ENCODE peak calls at places on chromosomes 13 and 19, in seven cellular contexts. F is NCI-H2029 treated with DMSO at 0.1 percent for 48 hours; Z is activated CD8-positive, alpha-beta T cell treated with anti-CD3 and anti-CD28 coated beads for 36 hours; J is NCI-H1694; M is progenitor cell of endocrine pancreas; X is fibroblast of lung; N is astrocyte of the hippocampus. W is an unnamed sample.

GRCh38 chr13:33932765-33933406 is 114.9 kb downstream of the RFC3 start:
- DNase-seq in F (no peak), N (peak), Z (no peak), X (no peak), J (no peak), M (no peak), W (no peak)

GRCh38 chr19:2711175-2711936 is 8.9 kb upstream of the GNG7 start:
- DNase-seq in X (peak), N (peak), F (no peak), Z (no peak), M (no peak), J (no peak), W (no peak)

GRCh38 chr19:51821511-51821910 is 26.6 kb downstream of the FPR3 start:
- DNase-seq in M (no peak), F (no peak), Z (no peak), X (no peak), N (peak), J (no peak), W (no peak)

GRCh38 chr13:112893570-112894422 is 75.2 kb upstream of the MCF2L start:
- DNase-seq in M (peak), J (no peak), Z (peak), X (peak), N (peak), F (no peak), W (no peak)

GRCh38 chr13:23628765-23629565 is 58.8 kb downstream of the TNFRSF19 start:
- DNase-seq in X (peak), J (no peak), Z (no peak), N (no peak), F (no peak), M (no peak), W (no peak)

GRCh38 chr13:21639604-21640003 is 31.3 kb upstream of the FGF9 start:
- DNase-seq in F (no peak), J (no peak), X (no peak), Z (no peak), N (no peak), M (no peak), W (no peak)

GRCh38 chr19:377801-378581 is 31.0 kb downstream of the C2CD4C start:
- DNase-seq in Z (no peak), J (no peak), F (no peak), X (no peak), M (no peak), N (no peak), W (no peak)

GRCh38 chr19:11355160-11356073 is at the start of gene PLPPR2:
- DNase-seq in X (peak), M (peak), J (peak), F (peak), Z (peak), N (peak), W (peak)

GRCh38 chr13:67966065-67966464 is 735.9 kb upstream of the PCDH9 start:
- DNase-seq in J (no peak), F (no peak), N (no peak), M (no peak), Z (no peak), X (no peak), W (no peak)

GRCh38 chr19:15256708-15257331 is 24.6 kb upstream of the EPHX3 start:
- DNase-seq in N (no peak), X (no peak), F (no peak), M (no peak), J (no peak), Z (no peak), W (no peak)

GRCh38 chr13:39148513-39148961 is 110.3 kb downstream of the NHLRC3 start:
- DNase-seq in J (no peak), F (peak), M (no peak), Z (peak), N (peak), X (peak), W (peak)

GRCh38 chr19:46766569-46767317 is 20.5 kb upstream of the STRN4 start:
- DNase-seq in N (no peak), X (no peak), M (no peak), F (peak), J (no peak), Z (peak), W (no peak)

GRCh38 chr19:56146904-56147303 is 5.8 kb downstream of the ZNF444 start:
- DNase-seq in Z (no peak), X (no peak), N (no peak), F (no peak), M (no peak), J (no peak), W (no peak)

GRCh38 chr13:98954313-98954712 is 23.6 kb downstream of the DOCK9 start:
- DNase-seq in J (no peak), N (peak), F (no peak), X (no peak), M (no peak), Z (no peak), W (no peak)

GRCh38 chr19:18660051-18660910 is 23.2 kb upstream of the CRTC1 start:
- DNase-seq in F (no peak), Z (no peak), X (peak), M (no peak), J (no peak), N (peak), W (no peak)

GRCh38 chr19:55114566-55115145 is 2.8 kb downstream of the PPP1R12C start:
- DNase-seq in N (no peak), X (no peak), F (no peak), Z (no peak), J (no peak), M (no peak), W (no peak)

GRCh38 chr13:113598481-113598880 is 13.9 kb downstream of the TFDP1 start:
- DNase-seq in J (no peak), N (no peak), Z (no peak), M (no peak), X (no peak), F (no peak), W (no peak)

GRCh38 chr13:44734204-44734707 is 158.1 kb upstream of the TSC22D1 start:
- DNase-seq in F (peak), J (peak), Z (no peak), X (peak), M (no peak), N (peak), W (peak)

GRCh38 chr19:18263324-18264215 is 10.7 kb downstream of the IQCN start:
- DNase-seq in M (no peak), J (no peak), Z (no peak), N (no peak), X (no peak), F (no peak), W (no peak)

GRCh38 chr13:110610955-110611595 is 4.3 kb upstream of the NAXD start:
- DNase-seq in M (no peak), N (no peak), F (no peak), X (peak), J (no peak), Z (peak), W (no peak)

GRCh38 chr13:48412881-48413351 is at the start of gene LPAR6:
- DNase-seq in F (no peak), M (no peak), X (peak), N (peak), J (no peak), Z (peak), W (no peak)

GRCh38 chr13:113142876-113143275 is 15.6 kb upstream of the PROZ start:
- DNase-seq in N (no peak), M (no peak), F (no peak), X (no peak), J (no peak), Z (no peak), W (no peak)

GRCh38 chr19:34189917-34190425 is 17.7 kb downstream of the LSM14A start:
- DNase-seq in X (no peak), N (no peak), Z (no peak), J (no peak), F (no peak), M (no peak), W (no peak)

GRCh38 chr19:39765091-39766076 is 13.3 kb upstream of the LEUTX start:
- DNase-seq in M (peak), Z (peak), J (peak), N (peak), X (peak), F (peak), W (peak)

GRCh38 chr19:873084-874019 is 13.9 kb downstream of the CFD start:
- DNase-seq in N (no peak), Z (peak), X (peak), J (no peak), F (no peak), M (no peak), W (no peak)

GRCh38 chr19:5147074-5147970 is 178.4 kb downstream of the KDM4B start:
- DNase-seq in J (no peak), M (no peak), Z (peak), F (no peak), X (no peak), N (no peak), W (no peak)

GRCh38 chr13:21322304-21322965 is 136.7 kb downstream of the ZDHHC20 start:
- DNase-seq in J (no peak), X (no peak), Z (no peak), N (no peak), F (no peak), M (no peak), W (no peak)

GRCh38 chr19:2476451-2477140 is 669 bp downstream of the GADD45B start:
- DNase-seq in Z (peak), M (no peak), N (peak), F (peak), X (no peak), J (no peak), W (no peak)

GRCh38 chr19:33220115-33220514 is 5.5 kb downstream of the SLC7A10 start:
- DNase-seq in J (no peak), M (no peak), Z (no peak), F (no peak), X (no peak), N (no peak), W (no peak)

GRCh38 chr19:30008169-30008568 is 66.1 kb downstream of the URI1 start:
- DNase-seq in F (no peak), X (no peak), Z (no peak), M (no peak), N (no peak), J (no peak), W (no peak)

GRCh38 chr19:55660991-55661390 is 6.2 kb downstream of the U2AF2 start:
- DNase-seq in X (no peak), Z (no peak), J (no peak), N (no peak), M (no peak), F (no peak), W (no peak)

GRCh38 chr13:36480726-36481485 is 48.6 kb downstream of the CCNA1 start:
- DNase-seq in Z (no peak), N (no peak), F (no peak), M (no peak), X (no peak), J (no peak), W (no peak)

GRCh38 chr19:9597027-9597426 is 12.7 kb upstream of the ZNF121 start:
- DNase-seq in M (no peak), Z (no peak), J (no peak), N (peak), F (no peak), X (peak), W (peak)

GRCh38 chr19:49340069-49340864 is 5.1 kb downstream of the CD37 start:
- DNase-seq in X (peak), J (peak), Z (peak), N (peak), M (no peak), F (peak), W (no peak)

GRCh38 chr19:41324921-41325639 is 15.1 kb downstream of the CCDC97 start:
- DNase-seq in M (no peak), F (no peak), Z (no peak), N (peak), X (peak), J (no peak), W (peak)

GRCh38 chr19:3324405-3324856 is 42.0 kb upstream of the NFIC start:
- DNase-seq in X (no peak), M (peak), J (no peak), Z (peak), N (no peak), F (peak), W (no peak)